ENCODE peak calls at places on chromosomes 3 and 15, in four cellular contexts. B, H, P and A are unnamed samples.

GRCh38 chr3:111047812-111048435 is 23.7 kb upstream of the NECTIN3 start:
- DNase-seq in B (no peak), H (no peak), P (peak), A (no peak)

GRCh38 chr15:74768771-74769342 is 13.0 kb upstream of the CSK start:
- DNase-seq in B (peak), H (no peak), P (peak), A (no peak)

GRCh38 chr3:187719628-187720336 is 17.4 kb upstream of the RTP2 start:
- DNase-seq in B (no peak), H (no peak), P (peak), A (no peak)

GRCh38 chr3:177818712-177819111 is 621.4 kb upstream of the TBL1XR1 start:
- DNase-seq in B (no peak), H (no peak), P (no peak), A (no peak)

GRCh38 chr3:49388416-49388815 is 23.4 kb downstream of the RHOA start:
- DNase-seq in B (no peak), H (no peak), P (no peak), A (no peak)

GRCh38 chr3:122299872-122300460 is 25.1 kb upstream of the CSTA start:
- DNase-seq in B (peak), H (no peak), P (peak), A (peak)

GRCh38 chr3:187944391-187945179 is 199.3 kb upstream of the BCL6 start:
- DNase-seq in B (no peak), H (no peak), P (no peak), A (no peak)

GRCh38 chr15:92625297-92625980 is 30.1 kb downstream of the FAM174B start:
- DNase-seq in B (no peak), H (peak), P (no peak), A (no peak)

GRCh38 chr3:150828261-150828660 is 65.3 kb upstream of the SIAH2 start:
- DNase-seq in B (no peak), H (no peak), P (no peak), A (no peak)

GRCh38 chr3:158748237-158748828 is 16.1 kb upstream of the RARRES1 start:
- DNase-seq in B (no peak), H (no peak), P (no peak), A (no peak)

GRCh38 chr15:34271493-34271892 is 46.7 kb downstream of the EMC4 start:
- DNase-seq in B (no peak), H (no peak), P (peak), A (no peak)

GRCh38 chr3:182793663-182794454 is 555 bp downstream of the ATP11B start:
- DNase-seq in B (peak), H (no peak), P (peak), A (no peak)

GRCh38 chr3:8962226-8962861 is 928 bp downstream of the RAD18 start:
- DNase-seq in B (no peak), H (no peak), P (no peak), A (no peak)

GRCh38 chr3:161348791-161349400 is 22.4 kb downstream of the SPTSSB start:
- DNase-seq in B (no peak), H (no peak), P (no peak), A (no peak)

GRCh38 chr3:5133689-5134088 is 11.6 kb downstream of the ARL8B start:
- DNase-seq in B (no peak), H (no peak), P (no peak), A (no peak)

GRCh38 chr15:77541421-77542181 is 91.1 kb downstream of the LINGO1 start:
- DNase-seq in B (no peak), H (no peak), P (no peak), A (no peak)

GRCh38 chr15:65595960-65596359 is 15.0 kb downstream of the INTS14 start:
- DNase-seq in B (peak), H (no peak), P (peak), A (no peak)

GRCh38 chr15:91100561-91101355 is 701 bp downstream of the SV2B start:
- DNase-seq in B (peak), H (no peak), P (no peak), A (peak)

GRCh38 chr3:49120096-49120437 is 556 bp downstream of the USP19 start:
- DNase-seq in B (no peak), H (no peak), P (no peak), A (no peak)

GRCh38 chr3:40771112-40771511 is 246.4 kb downstream of the ZNF621 start:
- DNase-seq in B (no peak), H (no peak), P (no peak), A (no peak)

GRCh38 chr15:80052597-80053304 is 6.7 kb upstream of the ZFAND6 start:
- DNase-seq in B (no peak), H (no peak), P (no peak), A (no peak)

GRCh38 chr3:14803981-14804834 is 14.6 kb upstream of the FGD5 start:
- DNase-seq in B (peak), H (no peak), P (peak), A (no peak)

GRCh38 chr3:58608648-58609047 is 31.5 kb upstream of the FAM107A start:
- DNase-seq in B (no peak), H (no peak), P (no peak), A (no peak)

GRCh38 chr3:158094235-158094916 is 11.8 kb downstream of the SHOX2 start:
- DNase-seq in B (no peak), H (no peak), P (no peak), A (no peak)

GRCh38 chr3:25150199-25150598 is 277.9 kb upstream of the RARB start:
- DNase-seq in B (no peak), H (no peak), P (no peak), A (no peak)

GRCh38 chr3:105353485-105354161 is 13.1 kb upstream of the ALCAM start:
- DNase-seq in B (no peak), H (no peak), P (no peak), A (no peak)

GRCh38 chr15:70014311-70014707 is 83.4 kb downstream of the TLE3 start:
- DNase-seq in B (no peak), H (no peak), P (no peak), A (no peak)

GRCh38 chr3:81602781-81603180 is 158.7 kb downstream of the GBE1 start:
- DNase-seq in B (no peak), H (no peak), P (no peak), A (no peak)

GRCh38 chr3:48565591-48566400 is 2.2 kb upstream of the UCN2 start:
- DNase-seq in B (no peak), H (no peak), P (no peak), A (no peak)

GRCh38 chr3:53026423-53027162 is 19.3 kb downstream of the SFMBT1 start:
- DNase-seq in B (no peak), H (no peak), P (no peak), A (no peak)

GRCh38 chr15:70867911-70868467 is 14.0 kb upstream of the LARP6 start:
- DNase-seq in B (peak), H (no peak), P (no peak), A (no peak)

GRCh38 chr3:176522436-176522835 is 674.8 kb downstream of the TBL1XR1 start:
- DNase-seq in B (no peak), H (no peak), P (no peak), A (no peak)

GRCh38 chr3:195195321-195196209 is 75.4 kb downstream of the XXYLT1 start:
- DNase-seq in B (no peak), H (no peak), P (no peak), A (no peak)

GRCh38 chr15:48674876-48675275 is 29.4 kb upstream of the FBN1 start:
- DNase-seq in B (no peak), H (no peak), P (no peak), A (no peak)

GRCh38 chr3:171251842-171252241 is 208.4 kb downstream of the TNIK start:
- DNase-seq in B (no peak), H (no peak), P (no peak), A (no peak)

GRCh38 chr3:171248426-171249115 is 211.6 kb downstream of the TNIK start:
- DNase-seq in B (no peak), H (no peak), P (no peak), A (no peak)

GRCh38 chr3:171245796-171246453 is 214.3 kb downstream of the TNIK start:
- DNase-seq in B (no peak), H (no peak), P (no peak), A (no peak)

DNA sequence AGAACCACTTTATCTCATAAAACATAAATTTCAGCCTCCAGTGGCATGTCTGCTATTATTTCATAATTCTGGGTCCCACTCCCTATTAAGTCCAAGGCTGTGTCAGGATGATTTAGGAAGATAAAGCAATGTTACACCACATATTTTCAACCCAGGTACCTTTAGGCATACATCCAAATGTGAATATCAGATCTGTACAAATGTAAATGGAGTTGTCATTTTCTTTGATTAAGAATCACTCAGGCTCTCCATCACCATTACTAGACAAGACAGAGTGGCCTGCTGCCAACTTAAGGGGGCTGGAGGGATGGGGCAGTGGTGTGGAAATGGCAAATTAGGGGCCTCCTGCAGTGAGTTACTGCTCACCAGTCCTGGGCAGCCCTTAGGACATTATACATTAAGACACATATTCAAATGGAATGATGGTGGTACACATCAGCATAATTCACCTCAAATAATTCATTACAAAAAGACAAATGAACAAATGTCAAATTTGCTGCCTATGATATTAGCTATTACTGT is 211.0 kb downstream of the TNIK start:
- DNase-seq in B (peak), H (no peak), P (no peak), A (no peak)
- TF ChIP-seq TCF12 in B (peak), H (no peak), P (no peak), A (no peak)

DNA sequence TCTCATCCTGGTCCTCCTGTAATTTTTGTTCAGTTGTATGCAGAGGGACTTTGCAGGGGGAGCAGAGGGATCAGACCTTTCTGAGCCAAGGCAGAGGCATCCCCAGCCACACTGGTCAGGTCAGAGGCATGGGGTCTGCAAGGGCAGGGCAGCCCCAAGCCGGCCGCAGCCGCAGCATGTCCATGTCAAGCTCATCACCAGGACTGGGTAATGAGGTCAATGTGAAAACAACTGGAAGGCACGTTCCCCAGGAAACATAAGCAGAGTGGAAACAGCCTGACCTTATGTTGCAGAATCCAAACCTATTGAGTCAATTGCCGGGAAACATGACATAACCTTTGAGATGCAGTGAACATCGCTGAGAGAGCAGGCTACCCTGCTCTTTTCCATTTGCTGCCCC is 315.1 kb upstream of the IGF1R start:
- DNase-seq in B (no peak), H (no peak), P (no peak), A (no peak)
- TF ChIP-seq TCF12 in B (no peak), H (no peak), P (no peak), A (no peak)

GRCh38 chr3:72319202-72320095 is 528.8 kb downstream of the SHQ1 start:
- DNase-seq in B (no peak), H (no peak), P (no peak), A (no peak)
- TF ChIP-seq TCF12 in B (no peak), H (no peak), P (no peak), A (no peak)

GRCh38 chr3:124007186-124007585 is 15.3 kb upstream of the ROPN1 start:
- DNase-seq in B (no peak), H (no peak), P (no peak), A (no peak)
- TF ChIP-seq TCF12 in B (peak), H (no peak), P (no peak), A (no peak)